ENCODE peak calls at places on chromosomes 6 and 20, in seven cellular contexts. H is omental fat pad; P is iris pigment epithelial cell; Y is activated CD4-positive, alpha-beta T cell treated with anti-CD3 and anti-CD28 coated beads, Interleukin-2, amount 50 U/mL, for 1 hour; J is CD4-positive, alpha-beta memory T cell; Q is dermis blood vessel endothelial cell; K is activated T-cell treated with anti-CD3 and anti-CD28 coated beads for 1 hour. X is an unnamed sample.
A peak's percentile ranks its signal among the peaks of the same experiment; 100 is the strongest.

GRCh38 chr6:79841577-79842381 is 105.6 kb downstream of the ELOVL4 start:
- DNase-seq in H (no peak), P (peak; percentile 14), Y (no peak), J (no peak), Q (peak; percentile 7), K (no peak), X (no peak)

GRCh38 chr6:3881722-3882421 is 32.7 kb downstream of the FAM50B start:
- DNase-seq in H (no peak), P (no peak), Y (no peak), J (no peak), Q (no peak), K (no peak), X (no peak)

GRCh38 chr6:43608310-43608763 is 20.7 kb downstream of the GTPBP2 start:
- DNase-seq in H (peak; percentile 71), P (peak; percentile 80), Y (peak; percentile 58), J (peak; percentile 37), Q (peak; percentile 92), K (peak; percentile 57), X (peak; percentile 63)

GRCh38 chr6:123908813-123909212 is 105.1 kb downstream of the NKAIN2 start:
- DNase-seq in H (no peak), P (no peak), Y (no peak), J (no peak), Q (no peak), K (no peak), X (no peak)

GRCh38 chr20:49569403-49570115 is 1.6 kb upstream of the PTGIS start:
- DNase-seq in H (no peak), P (no peak), Y (no peak), J (no peak), Q (no peak), K (no peak), X (no peak)

GRCh38 chr20:3678198-3678597 is 3.6 kb downstream of the ADAM33 start:
- DNase-seq in H (no peak), P (no peak), Y (no peak), J (no peak), Q (no peak), K (no peak), X (no peak)

GRCh38 chr20:18310592-18310991 is 22.3 kb downstream of the ZNF133 start:
- DNase-seq in H (no peak), P (no peak), Y (no peak), J (no peak), Q (no peak), K (no peak), X (no peak)

GRCh38 chr6:33624856-33625255 is 3.7 kb downstream of the ITPR3 start:
- DNase-seq in H (no peak), P (no peak), Y (no peak), J (no peak), Q (no peak), K (no peak), X (no peak)

GRCh38 chr20:62994850-62995249 is 11.9 kb downstream of the BHLHE23 start:
- DNase-seq in H (no peak), P (no peak), Y (no peak), J (no peak), Q (no peak), K (no peak), X (no peak)